ENCODE peak calls at places on chromosome 6, in seven cellular contexts. Y is pancreas, O is adrenal gland, Z is NCI-H2029, K is aorta, E is H54, W is GM03348. I is an unnamed sample.

GRCh38 chr6:38262609-38263008 is 377.1 kb downstream of the BTBD9 start:
- DNase-seq in Y (no peak), O (no peak), Z (no peak), K (no peak), E (no peak), W (peak; percentile 44), I (peak; percentile 69)

GRCh38 chr6:158376650-158377081 is 64.4 kb downstream of the TULP4 start:
- DNase-seq in Y (no peak), O (no peak), Z (no peak), K (no peak), E (no peak), W (peak; percentile 75), I (peak; percentile 89)

GRCh38 chr6:105178110-105178509 is 1.7 kb downstream of the POPDC3 start:
- DNase-seq in Y (no peak), O (no peak), Z (no peak), K (no peak), E (peak; percentile 48), W (peak; percentile 78), I (peak; percentile 86)

GRCh38 chr6:139154885-139155547 is 20.1 kb downstream of the HECA start:
- DNase-seq in Y (no peak), O (no peak), Z (no peak), K (no peak), E (no peak), W (no peak), I (no peak)

GRCh38 chr6:105785412-105785811 is 300.7 kb upstream of the PRDM1 start:
- DNase-seq in Y (no peak), O (no peak), Z (no peak), K (no peak), E (no peak), W (no peak), I (no peak)

GRCh38 chr6:118333772-118334171 is 214.3 kb upstream of the PLN start:
- DNase-seq in Y (no peak), O (no peak), Z (no peak), K (no peak), E (no peak), W (no peak), I (no peak)

GRCh38 chr6:35083507-35083906 is 57.6 kb downstream of the TCP11 start:
- DNase-seq in Y (no peak), O (no peak), Z (no peak), K (no peak), E (no peak), W (no peak), I (peak; percentile 54)

GRCh38 chr6:144214029-144214428 is 63.7 kb downstream of the STX11 start:
- DNase-seq in Y (no peak), O (no peak), Z (no peak), K (no peak), E (no peak), W (no peak), I (no peak)

GRCh38 chr6:147001621-147002020 is 202.6 kb upstream of the STXBP5 start:
- DNase-seq in Y (no peak), O (peak; percentile 5), Z (no peak), K (no peak), E (no peak), W (peak; percentile 31), I (no peak)

GRCh38 chr6:96227135-96227534 is 211.4 kb downstream of the FUT9 start:
- DNase-seq in Y (no peak), O (no peak), Z (no peak), K (no peak), E (no peak), W (no peak), I (no peak)

GRCh38 chr6:44966449-44967091 is 361.6 kb upstream of the RUNX2 start:
- DNase-seq in Y (no peak), O (peak; percentile 29), Z (no peak), K (no peak), E (no peak), W (peak; percentile 62), I (no peak)

GRCh38 chr6:128964233-128964755 is 81.4 kb downstream of the LAMA2 start:
- DNase-seq in Y (no peak), O (no peak), Z (no peak), K (no peak), E (no peak), W (no peak), I (no peak)

GRCh38 chr6:26311385-26312095 is 53.5 kb upstream of the BTN3A2 start:
- DNase-seq in Y (no peak), O (peak; percentile 40), Z (peak; percentile 68), K (no peak), E (no peak), W (peak; percentile 22), I (no peak)